ENCODE peak calls at places on chromosomes 2 and 18, in nine cellular contexts. J is AG09309, R is breast epithelium, C is H9, G is mammary epithelial cell, D is colonic mucosa, S is GM23338, Q is omental fat pad, M is GM13976. W is an unnamed sample.
A peak's percentile ranks its signal among the peaks of the same experiment; 100 is the strongest.

GRCh38 chr18:2881490-2882195 is 34.8 kb downstream of the EMILIN2 start:
- DNase-seq in Q (no peak), R (no peak), S (no peak), D (no peak), J (peak; percentile 74), M (no peak), C (no peak), G (no peak), W (peak; percentile 66)

GRCh38 chr2:46578966-46579365 is 99.6 kb downstream of the TMEM247 start:
- DNase-seq in D (no peak), J (no peak), S (no peak), M (no peak), C (no peak), Q (no peak), R (no peak), G (no peak), W (no peak)

GRCh38 chr2:199223791-199224190 is 233.9 kb downstream of the SATB2 start:
- DNase-seq in J (no peak), G (peak; percentile 94), S (no peak), C (no peak), R (no peak), M (no peak), D (no peak), Q (no peak), W (no peak)

GRCh38 chr2:27308359-27308875 is at the start of gene UCN:
- DNase-seq in M (no peak), Q (no peak), R (peak; percentile 57), J (no peak), D (peak; percentile 29), G (peak; percentile 27), S (peak; percentile 83), C (peak; percentile 82), W (no peak)

GRCh38 chr2:191389288-191389687 is 144.1 kb downstream of the MYO1B start:
- DNase-seq in M (no peak), Q (no peak), D (no peak), C (no peak), R (no peak), S (no peak), G (no peak), J (no peak), W (no peak)

GRCh38 chr2:164664070-164664469 is 42.8 kb upstream of the GRB14 start:
- DNase-seq in G (no peak), J (no peak), C (no peak), R (no peak), M (no peak), D (no peak), S (no peak), Q (no peak), W (no peak)

GRCh38 chr2:32976409-32977063 is 29.8 kb downstream of the LTBP1 start:
- DNase-seq in S (no peak), J (no peak), Q (no peak), C (no peak), D (peak; percentile 53), M (no peak), R (no peak), G (no peak), W (no peak)

GRCh38 chr2:235082939-235083338 is 131.1 kb downstream of the SH3BP4 start:
- DNase-seq in C (no peak), M (no peak), R (no peak), J (no peak), D (no peak), S (no peak), G (no peak), Q (no peak), W (no peak)

GRCh38 chr18:22344908-22345670 is 72.6 kb downstream of the CTAGE1 start:
- DNase-seq in Q (no peak), M (no peak), R (no peak), D (peak; percentile 65), S (no peak), G (no peak), C (no peak), J (no peak), W (no peak)

GRCh38 chr18:30929065-30929464 is 113.5 kb downstream of the DSC3 start:
- DNase-seq in G (no peak), D (no peak), C (no peak), M (no peak), Q (no peak), S (no peak), R (no peak), J (no peak), W (no peak)

GRCh38 chr2:99832921-99833320 is 309.5 kb downstream of the AFF3 start:
- DNase-seq in R (no peak), S (no peak), J (no peak), C (no peak), G (no peak), Q (no peak), D (no peak), M (no peak), W (no peak)

GRCh38 chr2:230130668-230131364 is 62.1 kb upstream of the SLC16A14 start:
- DNase-seq in J (peak; percentile 55), R (no peak), Q (peak; percentile 43), D (peak; percentile 38), M (no peak), G (no peak), C (no peak), S (no peak), W (no peak)

GRCh38 chr2:112075490-112076260 is 20.6 kb downstream of the TMEM87B start:
- DNase-seq in R (no peak), S (no peak), Q (no peak), D (no peak), M (no peak), C (no peak), G (peak; percentile 33), J (no peak), W (no peak)

GRCh38 chr2:207746131-207746530 is 23.6 kb downstream of the FZD5 start:
- DNase-seq in J (peak; percentile 46), G (peak; percentile 37), Q (no peak), C (peak; percentile 49), S (peak; percentile 85), D (peak; percentile 50), R (no peak), M (peak; percentile 65), W (no peak)

GRCh38 chr18:961644-962355 is 57.1 kb downstream of the ADCYAP1 start:
- DNase-seq in C (peak; percentile 50), G (no peak), Q (no peak), S (peak; percentile 75), J (peak; percentile 7), R (no peak), D (peak; percentile 25), M (peak; percentile 43), W (no peak)

GRCh38 chr18:68983126-68983525 is 185.2 kb downstream of the CCDC102B start:
- DNase-seq in D (no peak), R (no peak), J (no peak), M (no peak), S (no peak), G (no peak), Q (no peak), C (no peak), W (no peak)

GRCh38 chr2:113064281-113064680 is 3.5 kb upstream of the IL1F10 start:
- DNase-seq in D (peak; percentile 4), M (no peak), R (no peak), S (no peak), C (no peak), J (no peak), G (no peak), Q (no peak), W (peak; percentile 40)

GRCh38 chr2:234291765-234292204 is 205.1 kb downstream of the ARL4C start:
- DNase-seq in G (peak; percentile 33), Q (no peak), C (no peak), D (peak; percentile 46), M (no peak), J (peak; percentile 57), R (no peak), S (no peak), W (no peak)

GRCh38 chr2:36376992-36377738 is 21.6 kb downstream of the CRIM1 start:
- DNase-seq in J (no peak), Q (no peak), R (peak; percentile 61), D (peak; percentile 79), M (no peak), S (peak; percentile 56), G (peak; percentile 91), C (no peak), W (no peak)

GRCh38 chr2:128354731-128355470 is 36.2 kb upstream of the HS6ST1 start:
- DNase-seq in R (no peak), Q (no peak), M (no peak), G (no peak), D (no peak), S (no peak), C (no peak), J (peak; percentile 60), W (no peak)
- TF ChIP-seq CTCF in R (no peak), Q (no peak), M (no peak), G (no peak), D (no peak), S (no peak), C (no peak), J (peak; percentile 78), W (peak; percentile 26)

DNA sequence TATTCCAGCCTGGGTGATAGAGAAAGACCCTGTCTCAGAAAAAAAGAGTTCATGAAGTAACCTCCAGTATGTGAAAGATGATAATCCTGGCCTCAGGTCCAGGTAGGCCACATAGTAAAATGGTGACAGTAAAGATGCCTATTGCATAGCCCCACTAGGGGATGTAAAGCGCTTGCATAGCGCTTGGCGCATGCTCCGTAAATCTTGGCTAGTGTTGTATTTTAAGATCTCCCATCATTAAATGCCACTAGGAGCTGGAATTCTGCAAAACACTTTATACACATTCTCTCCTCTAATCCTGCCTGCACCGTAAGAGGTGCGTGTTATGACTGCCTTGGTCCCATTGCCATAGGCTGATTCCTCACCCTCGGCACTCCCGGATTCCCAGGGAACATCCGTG is 153.6 kb downstream of the TFCP2L1 start:
- DNase-seq in S (no peak), C (no peak), R (no peak), J (no peak), M (no peak), Q (no peak), D (no peak), G (no peak), W (no peak)
- TF ChIP-seq CTCF in S (no peak), C (no peak), R (no peak), J (no peak), M (no peak), Q (no peak), D (no peak), G (no peak), W (no peak)

GRCh38 chr18:3970929-3971328 is 484.2 kb downstream of the DLGAP1 start:
- DNase-seq in G (no peak), S (peak; percentile 64), Q (no peak), R (no peak), D (no peak), C (no peak), J (no peak), M (no peak), W (no peak)
- TF ChIP-seq CTCF in G (no peak), S (peak; percentile 53), Q (no peak), R (no peak), D (no peak), C (peak; percentile 57), J (peak; percentile 10), M (no peak), W (peak; percentile 17)

GRCh38 chr2:53211201-53211774 is 556.3 kb upstream of the CHAC2 start:
- DNase-seq in S (no peak), J (no peak), G (no peak), C (no peak), Q (no peak), R (no peak), D (no peak), M (no peak), W (no peak)

GRCh38 chr2:53208815-53209214 is 558.8 kb upstream of the CHAC2 start:
- DNase-seq in C (no peak), D (no peak), M (no peak), R (no peak), Q (no peak), G (no peak), S (no peak), J (no peak), W (no peak)

GRCh38 chr2:53209679-53210473 is 557.7 kb upstream of the CHAC2 start:
- DNase-seq in C (no peak), G (no peak), S (no peak), D (no peak), M (no peak), Q (no peak), J (no peak), R (no peak), W (no peak)

GRCh38 chr2:53210538-53210937 is 557.1 kb upstream of the CHAC2 start:
- DNase-seq in C (peak; percentile 39), S (peak; percentile 47), Q (no peak), J (no peak), R (no peak), M (no peak), G (no peak), D (no peak), W (no peak)
- TF ChIP-seq CTCF in C (peak; percentile 53), S (peak; percentile 52), Q (no peak), J (peak; percentile 2), R (no peak), M (no peak), G (no peak), D (no peak), W (peak; percentile 23)